ENCODE peak calls at places on chromosomes 13 and 19, in eight cellular contexts. One of them, this sample, is unnamed.

GRCh38 chr13:100980171-100980570 is 305.6 kb upstream of the TMTC4 start:
- DNase-seq in adipocyte: no peak
- DNase-seq in left ventricle myocardium inferior: no peak
- DNase-seq in lung: no peak
- DNase-seq in fibroblast of lung: no peak
- DNase-seq in heart left ventricle: no peak
- DNase-seq in tibial artery: no peak
- DNase-seq in IMR-90: no peak
- DNase-seq in this sample: no peak

GRCh38 chr13:52356327-52356726 is 49.6 kb downstream of the THSD1 start:
- DNase-seq in adipocyte: peak; percentile 25
- DNase-seq in left ventricle myocardium inferior: no peak
- DNase-seq in lung: no peak
- DNase-seq in fibroblast of lung: peak; percentile 27
- DNase-seq in heart left ventricle: no peak
- DNase-seq in tibial artery: no peak
- DNase-seq in IMR-90: peak; percentile 57
- DNase-seq in this sample: no peak

GRCh38 chr13:102220681-102221228 is 181.1 kb downstream of the FGF14 start:
- DNase-seq in adipocyte: no peak
- DNase-seq in left ventricle myocardium inferior: no peak
- DNase-seq in lung: no peak
- DNase-seq in fibroblast of lung: no peak
- DNase-seq in heart left ventricle: no peak
- DNase-seq in tibial artery: no peak
- DNase-seq in IMR-90: no peak
- DNase-seq in this sample: no peak

GRCh38 chr13:77521194-77521593 is 14.3 kb upstream of the SCEL start:
- DNase-seq in adipocyte: no peak
- DNase-seq in left ventricle myocardium inferior: no peak
- DNase-seq in lung: no peak
- DNase-seq in fibroblast of lung: no peak
- DNase-seq in heart left ventricle: no peak
- DNase-seq in tibial artery: no peak
- DNase-seq in IMR-90: no peak
- DNase-seq in this sample: no peak

GRCh38 chr13:112254061-112254818 is 121.9 kb upstream of the SPACA7 start:
- DNase-seq in adipocyte: no peak
- DNase-seq in left ventricle myocardium inferior: no peak
- DNase-seq in lung: peak; percentile 20
- DNase-seq in fibroblast of lung: no peak
- DNase-seq in heart left ventricle: no peak
- DNase-seq in tibial artery: no peak
- DNase-seq in IMR-90: no peak
- DNase-seq in this sample: no peak

GRCh38 chr19:39847525-39847924 is 1.3 kb upstream of the FBL start:
- DNase-seq in adipocyte: peak; percentile 32
- DNase-seq in left ventricle myocardium inferior: no peak
- DNase-seq in lung: no peak
- DNase-seq in fibroblast of lung: no peak
- DNase-seq in heart left ventricle: no peak
- DNase-seq in tibial artery: no peak
- DNase-seq in IMR-90: no peak
- DNase-seq in this sample: no peak

GRCh38 chr13:52850396-52851152 is 2.1 kb upstream of the PCDH8 start:
- DNase-seq in adipocyte: peak; percentile 76
- DNase-seq in left ventricle myocardium inferior: peak; percentile 72
- DNase-seq in lung: peak; percentile 70
- DNase-seq in fibroblast of lung: peak; percentile 48
- DNase-seq in heart left ventricle: peak; percentile 71
- DNase-seq in tibial artery: peak; percentile 53
- DNase-seq in IMR-90: peak; percentile 7
- DNase-seq in this sample: no peak

GRCh38 chr13:93309886-93310520 is 83.4 kb downstream of the GPC6 start:
- DNase-seq in adipocyte: no peak
- DNase-seq in left ventricle myocardium inferior: no peak
- DNase-seq in lung: no peak
- DNase-seq in fibroblast of lung: peak; percentile 71
- DNase-seq in heart left ventricle: no peak
- DNase-seq in tibial artery: no peak
- DNase-seq in IMR-90: peak; percentile 51
- DNase-seq in this sample: no peak

GRCh38 chr13:96052655-96053002 is 572 bp downstream of the UGGT2 start:
- DNase-seq in adipocyte: peak; percentile 81
- DNase-seq in left ventricle myocardium inferior: no peak
- DNase-seq in lung: no peak
- DNase-seq in fibroblast of lung: peak; percentile 75
- DNase-seq in heart left ventricle: no peak
- DNase-seq in tibial artery: no peak
- DNase-seq in IMR-90: peak; percentile 83
- DNase-seq in this sample: peak; percentile 75

GRCh38 chr19:14530005-14530348 is 583 bp downstream of the TECR start:
- DNase-seq in adipocyte: no peak
- DNase-seq in left ventricle myocardium inferior: no peak
- DNase-seq in lung: peak; percentile 56
- DNase-seq in fibroblast of lung: no peak
- DNase-seq in heart left ventricle: no peak
- DNase-seq in tibial artery: no peak
- DNase-seq in IMR-90: no peak
- DNase-seq in this sample: peak; percentile 72

GRCh38 chr13:26601669-26602068 is 44.2 kb downstream of the WASF3 start:
- DNase-seq in adipocyte: peak; percentile 26
- DNase-seq in left ventricle myocardium inferior: no peak
- DNase-seq in lung: no peak
- DNase-seq in fibroblast of lung: peak; percentile 22
- DNase-seq in heart left ventricle: no peak
- DNase-seq in tibial artery: no peak
- DNase-seq in IMR-90: peak; percentile 59
- DNase-seq in this sample: peak; percentile 74

GRCh38 chr13:30479590-30480219 is 14.0 kb upstream of the HMGB1 start:
- DNase-seq in adipocyte: no peak
- DNase-seq in left ventricle myocardium inferior: no peak
- DNase-seq in lung: no peak
- DNase-seq in fibroblast of lung: no peak
- DNase-seq in heart left ventricle: no peak
- DNase-seq in tibial artery: no peak
- DNase-seq in IMR-90: no peak
- DNase-seq in this sample: no peak

GRCh38 chr13:29260684-29261083 is 334.8 kb downstream of the SLC7A1 start:
- DNase-seq in adipocyte: no peak
- DNase-seq in left ventricle myocardium inferior: no peak
- DNase-seq in lung: no peak
- DNase-seq in fibroblast of lung: no peak
- DNase-seq in heart left ventricle: no peak
- DNase-seq in tibial artery: no peak
- DNase-seq in IMR-90: no peak
- DNase-seq in this sample: peak; percentile 41

DNA sequence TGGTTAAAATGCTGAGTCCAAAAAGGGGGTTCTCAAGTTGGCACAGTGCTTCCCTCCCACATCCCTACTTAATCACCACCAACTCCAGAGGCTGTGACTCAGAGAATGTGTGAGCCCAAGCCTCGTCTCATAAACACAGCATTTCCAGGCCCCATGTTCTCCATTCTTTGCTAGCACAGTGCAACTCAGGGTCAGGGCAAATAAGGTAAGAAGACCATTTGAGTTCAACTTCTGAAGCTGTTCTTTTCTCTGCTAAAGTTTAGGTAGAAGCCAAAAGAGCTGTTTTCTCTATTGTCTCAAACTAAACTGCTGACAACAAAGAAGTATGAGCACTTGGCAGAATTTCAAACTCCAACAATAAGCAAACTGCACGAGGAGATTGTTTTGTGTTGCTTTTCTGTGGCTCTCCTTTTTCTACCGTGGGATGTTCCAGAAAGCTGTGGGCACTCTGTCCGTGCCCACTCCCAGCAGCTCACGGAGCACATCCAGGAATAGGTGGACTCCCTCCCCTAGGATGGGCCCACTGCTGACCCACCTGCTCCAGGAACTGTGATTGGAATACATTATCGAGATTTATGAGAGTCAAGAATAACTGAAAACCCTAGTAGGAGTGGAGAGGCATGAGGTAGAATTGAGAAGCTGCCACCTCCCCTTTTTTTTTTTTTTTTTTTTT is 494.3 kb downstream of the COG6 start:
- DNase-seq in adipocyte: peak; percentile 8
- DNase-seq in left ventricle myocardium inferior: no peak
- DNase-seq in lung: no peak
- DNase-seq in fibroblast of lung: peak; percentile 90
- DNase-seq in heart left ventricle: peak; percentile 39
- DNase-seq in tibial artery: peak; percentile 74
- DNase-seq in IMR-90: peak; percentile 53
- DNase-seq in this sample: no peak
- H3K4me1 ChIP-seq in adipocyte: peaks cover 26% of the 10 kb centered on the region
- H3K4me1 ChIP-seq in left ventricle myocardium inferior: peaks cover 35% of the 10 kb centered on the region
- H3K4me1 ChIP-seq in lung: peaks cover 7% of the 10 kb centered on the region
- H3K4me1 ChIP-seq in fibroblast of lung: peaks cover 11% of the 10 kb centered on the region
- H3K4me1 ChIP-seq in heart left ventricle: peaks cover 13% of the 10 kb centered on the region
- H3K4me1 ChIP-seq in tibial artery: peaks cover 32% of the 10 kb centered on the region
- H3K4me1 ChIP-seq in IMR-90: no peaks in the 10 kb centered on the region
- H3K4me1 ChIP-seq in this sample: peaks cover 59% of the 10 kb centered on the region

GRCh38 chr13:46386426-46386995 is 541 bp downstream of the RUBCNL start:
- DNase-seq in adipocyte: peak; percentile 16
- DNase-seq in left ventricle myocardium inferior: peak; percentile 15
- DNase-seq in lung: no peak
- DNase-seq in fibroblast of lung: peak; percentile 24
- DNase-seq in heart left ventricle: no peak
- DNase-seq in tibial artery: no peak
- DNase-seq in IMR-90: no peak
- DNase-seq in this sample: no peak
- H3K4me1 ChIP-seq in adipocyte: peaks cover 25% of the 10 kb centered on the region
- H3K4me1 ChIP-seq in left ventricle myocardium inferior: peaks cover 13% of the 10 kb centered on the region
- H3K4me1 ChIP-seq in lung: peaks cover 2% of the 10 kb centered on the region
- H3K4me1 ChIP-seq in fibroblast of lung: peaks cover 2% of the 10 kb centered on the region
- H3K4me1 ChIP-seq in heart left ventricle: peaks cover 3% of the 10 kb centered on the region
- H3K4me1 ChIP-seq in tibial artery: peaks cover 16% of the 10 kb centered on the region
- H3K4me1 ChIP-seq in IMR-90: no peaks in the 10 kb centered on the region
- H3K4me1 ChIP-seq in this sample: peaks cover 17% of the 10 kb centered on the region

GRCh38 chr19:3185482-3186376 is at the start of gene NCLN:
- DNase-seq in adipocyte: peak; percentile 97
- DNase-seq in left ventricle myocardium inferior: peak; percentile 95
- DNase-seq in lung: peak; percentile 94
- DNase-seq in fibroblast of lung: peak; percentile 95
- DNase-seq in heart left ventricle: peak; percentile 95
- DNase-seq in tibial artery: peak; percentile 94
- DNase-seq in IMR-90: peak; percentile 91
- DNase-seq in this sample: peak; percentile 97
- H3K4me1 ChIP-seq in adipocyte: peaks cover 16% of the 10 kb centered on the region
- H3K4me1 ChIP-seq in left ventricle myocardium inferior: peaks cover 44% of the 10 kb centered on the region
- H3K4me1 ChIP-seq in lung: peaks cover 22% of the 10 kb centered on the region
- H3K4me1 ChIP-seq in fibroblast of lung: peaks cover 9% of the 10 kb centered on the region
- H3K4me1 ChIP-seq in heart left ventricle: peaks cover 19% of the 10 kb centered on the region
- H3K4me1 ChIP-seq in tibial artery: peaks cover 27% of the 10 kb centered on the region
- H3K4me1 ChIP-seq in IMR-90: peaks cover 9% of the 10 kb centered on the region
- H3K4me1 ChIP-seq in this sample: peaks cover 25% of the 10 kb centered on the region

GRCh38 chr19:41322451-41322850 is 12.5 kb downstream of the CCDC97 start:
- DNase-seq in adipocyte: no peak
- DNase-seq in left ventricle myocardium inferior: no peak
- DNase-seq in lung: no peak
- DNase-seq in fibroblast of lung: no peak
- DNase-seq in heart left ventricle: no peak
- DNase-seq in tibial artery: no peak
- DNase-seq in IMR-90: no peak
- DNase-seq in this sample: no peak
- H3K4me1 ChIP-seq in adipocyte: peaks cover 52% of the 10 kb centered on the region
- H3K4me1 ChIP-seq in left ventricle myocardium inferior: peaks cover 65% of the 10 kb centered on the region
- H3K4me1 ChIP-seq in lung: peaks cover 29% of the 10 kb centered on the region
- H3K4me1 ChIP-seq in fibroblast of lung: peaks cover 52% of the 10 kb centered on the region
- H3K4me1 ChIP-seq in heart left ventricle: peaks cover 58% of the 10 kb centered on the region
- H3K4me1 ChIP-seq in tibial artery: peaks cover 62% of the 10 kb centered on the region
- H3K4me1 ChIP-seq in IMR-90: peaks cover 49% of the 10 kb centered on the region
- H3K4me1 ChIP-seq in this sample: peaks cover 7% of the 10 kb centered on the region

GRCh38 chr19:38699647-38700349 is 44.5 kb downstream of the CAPN12 start:
- DNase-seq in adipocyte: no peak
- DNase-seq in left ventricle myocardium inferior: no peak
- DNase-seq in lung: no peak
- DNase-seq in fibroblast of lung: no peak
- DNase-seq in heart left ventricle: no peak
- DNase-seq in tibial artery: no peak
- DNase-seq in IMR-90: no peak
- DNase-seq in this sample: no peak

GRCh38 chr19:38699027-38699346 is 45.3 kb downstream of the CAPN12 start:
- DNase-seq in adipocyte: no peak
- DNase-seq in left ventricle myocardium inferior: no peak
- DNase-seq in lung: no peak
- DNase-seq in fibroblast of lung: no peak
- DNase-seq in heart left ventricle: no peak
- DNase-seq in tibial artery: no peak
- DNase-seq in IMR-90: no peak
- DNase-seq in this sample: no peak

GRCh38 chr19:38700933-38701454 is 43.3 kb downstream of the CAPN12 start:
- DNase-seq in adipocyte: no peak
- DNase-seq in left ventricle myocardium inferior: no peak
- DNase-seq in lung: no peak
- DNase-seq in fibroblast of lung: no peak
- DNase-seq in heart left ventricle: no peak
- DNase-seq in tibial artery: no peak
- DNase-seq in IMR-90: no peak
- DNase-seq in this sample: no peak

GRCh38 chr19:38701455-38702063 is 42.7 kb downstream of the CAPN12 start:
- DNase-seq in adipocyte: peak; percentile 42
- DNase-seq in left ventricle myocardium inferior: no peak
- DNase-seq in lung: no peak
- DNase-seq in fibroblast of lung: peak; percentile 85
- DNase-seq in heart left ventricle: no peak
- DNase-seq in tibial artery: peak; percentile 41
- DNase-seq in IMR-90: peak; percentile 21
- DNase-seq in this sample: no peak

GRCh38 chr19:38700350-38700932 is 43.8 kb downstream of the CAPN12 start:
- DNase-seq in adipocyte: no peak
- DNase-seq in left ventricle myocardium inferior: no peak
- DNase-seq in lung: no peak
- DNase-seq in fibroblast of lung: no peak
- DNase-seq in heart left ventricle: no peak
- DNase-seq in tibial artery: no peak
- DNase-seq in IMR-90: no peak
- DNase-seq in this sample: no peak
- H3K4me1 ChIP-seq in adipocyte: peaks cover 16% of the 10 kb centered on the region
- H3K4me1 ChIP-seq in left ventricle myocardium inferior: peaks cover 97% of the 10 kb centered on the region
- H3K4me1 ChIP-seq in lung: peaks cover 46% of the 10 kb centered on the region
- H3K4me1 ChIP-seq in fibroblast of lung: peaks cover 21% of the 10 kb centered on the region
- H3K4me1 ChIP-seq in heart left ventricle: peaks cover 81% of the 10 kb centered on the region
- H3K4me1 ChIP-seq in tibial artery: peaks cover 100% of the 10 kb centered on the region
- H3K4me1 ChIP-seq in IMR-90: peaks cover 13% of the 10 kb centered on the region
- H3K4me1 ChIP-seq in this sample: peaks cover 3% of the 10 kb centered on the region